ENCODE peak calls at places on chromosomes 11 and 22, in seven cellular contexts. K is kidney epithelial cell, I is pancreas, S is KBM-7, F is NCI-H1417, B is COR-L47, R is NCI-H446 treated with DMSO at 0.1 percent for 48 hours. D is an unnamed sample.

GRCh38 chr11:71454470-71455113 is 1.6 kb downstream of the NADSYN1 start:
- DNase-seq in B (peak), S (no peak), K (no peak), R (no peak), F (peak), I (peak), D (no peak)

GRCh38 chr22:42994917-42995562 is 19.9 kb downstream of the PACSIN2 start:
- DNase-seq in R (peak), B (no peak), I (no peak), S (peak), K (peak), F (no peak), D (peak)

GRCh38 chr22:28027453-28028448 is 108.7 kb upstream of the PITPNB start:
- DNase-seq in F (no peak), S (no peak), I (peak), R (peak), B (no peak), K (no peak), D (no peak)

GRCh38 chr11:79244175-79244804 is 196.5 kb downstream of the TENM4 start:
- DNase-seq in K (peak), R (no peak), B (no peak), I (no peak), F (no peak), S (no peak), D (no peak)

GRCh38 chr11:46655631-46656030 is 38.3 kb downstream of the ATG13 start:
- DNase-seq in S (no peak), R (no peak), B (no peak), K (no peak), I (no peak), F (no peak), D (no peak)

GRCh38 chr11:65766535-65766934 is 14.2 kb downstream of the AP5B1 start:
- DNase-seq in B (no peak), S (peak), R (no peak), I (no peak), F (no peak), K (no peak), D (peak)

GRCh38 chr11:59102259-59102765 is 4.7 kb upstream of the FAM111B start:
- DNase-seq in F (peak), I (peak), R (no peak), B (peak), K (no peak), S (no peak), D (peak)

GRCh38 chr11:20057055-20057943 is 103.0 kb downstream of the DBX1 start:
- DNase-seq in I (no peak), S (no peak), R (no peak), B (no peak), F (no peak), K (no peak), D (no peak)

GRCh38 chr11:119531623-119532022 is 108.7 kb upstream of the THY1 start:
- DNase-seq in S (no peak), B (peak), R (no peak), F (no peak), I (no peak), K (no peak), D (no peak)

GRCh38 chr11:78067704-78068103 is 4.0 kb downstream of the THRSP start:
- DNase-seq in B (no peak), I (no peak), S (no peak), K (no peak), R (no peak), F (no peak), D (no peak)

GRCh38 chr22:37519268-37520195 is at the start of gene CARD10:
- DNase-seq in R (no peak), K (no peak), B (peak), F (peak), I (peak), S (no peak), D (peak)

GRCh38 chr11:85086511-85087284 is 540.4 kb downstream of the DLG2 start:
- DNase-seq in I (no peak), B (peak), R (no peak), K (no peak), S (no peak), F (peak), D (no peak)

GRCh38 chr11:69704508-69705245 is 855 bp upstream of the FGF19 start:
- DNase-seq in F (peak), K (no peak), I (no peak), B (peak), R (no peak), S (peak), D (peak)

GRCh38 chr11:9853929-9854557 is 190.2 kb downstream of the SWAP70 start:
- DNase-seq in I (no peak), B (no peak), R (no peak), F (no peak), K (no peak), S (no peak), D (no peak)

GRCh38 chr11:45383229-45383628 is 97.1 kb upstream of the SYT13 start:
- DNase-seq in B (no peak), R (no peak), I (no peak), F (no peak), K (no peak), S (peak), D (peak)

GRCh38 chr11:63673579-63673978 is 2.4 kb upstream of the ATL3 start:
- DNase-seq in I (no peak), S (no peak), R (no peak), F (no peak), B (no peak), K (no peak), D (no peak)

GRCh38 chr11:120197254-120197891 is 13.5 kb upstream of the OAF start:
- DNase-seq in B (no peak), I (no peak), S (no peak), K (no peak), F (peak), R (no peak), D (no peak)

GRCh38 chr11:103749158-103749557 is 287.3 kb upstream of the DDI1 start:
- DNase-seq in F (no peak), K (no peak), S (no peak), R (no peak), I (no peak), B (no peak), D (no peak)

GRCh38 chr22:22942511-22943329 is 55.1 kb downstream of the IGLL5 start:
- DNase-seq in I (peak), R (no peak), S (peak), B (peak), K (no peak), F (peak), D (peak)

GRCh38 chr22:17086301-17086700 is 1.5 kb downstream of the IL17RA start:
- DNase-seq in R (no peak), F (no peak), I (no peak), K (no peak), S (no peak), B (no peak), D (no peak)

GRCh38 chr11:1547467-1548098 is 24.5 kb downstream of the DUSP8 start:
- DNase-seq in F (peak), B (no peak), S (no peak), I (no peak), K (no peak), R (no peak), D (no peak)

GRCh38 chr11:82003671-82004148 is 730.0 kb downstream of the FAM181B start:
- DNase-seq in R (peak), B (no peak), I (no peak), F (no peak), S (no peak), K (peak), D (no peak)

GRCh38 chr22:43838161-43838560 is 24.2 kb downstream of the SULT4A1 start:
- DNase-seq in I (no peak), K (no peak), S (no peak), R (no peak), F (no peak), B (no peak), D (no peak)

GRCh38 chr11:65293909-65294381 is 20.7 kb upstream of the CDC42EP2 start:
- DNase-seq in R (no peak), K (no peak), S (no peak), I (no peak), F (no peak), B (no peak), D (no peak)

GRCh38 chr22:23834830-23835772 is 3.7 kb downstream of the DERL3 start:
- DNase-seq in K (no peak), B (no peak), S (no peak), F (no peak), R (no peak), I (peak), D (no peak)

GRCh38 chr11:94553938-94554337 is 10.2 kb downstream of the FUT4 start:
- DNase-seq in I (no peak), R (no peak), K (no peak), F (no peak), B (peak), S (no peak), D (no peak)

GRCh38 chr11:92457250-92457649 is 232.6 kb downstream of the FAT3 start:
- DNase-seq in S (no peak), R (peak), B (no peak), F (no peak), I (no peak), K (no peak), D (no peak)